ENCODE peak calls at places on chromosomes 4 and X, in six cellular contexts. Z is DND-41, L is pancreas, U is bronchial epithelial cell, D is AG09309, I is PC-3. S is an unnamed sample.

GRCh38 chr4:81844717-81845116 is 373.0 kb upstream of the RASGEF1B start:
- DNase-seq in Z (peak; percentile 71), L (peak; percentile 81), U (peak; percentile 82), D (peak; percentile 11), I (peak; percentile 86), S (no peak)

GRCh38 chrX:153766098-153766817 is 2.2 kb downstream of the PLXNB3 start:
- DNase-seq in Z (peak; percentile 78), L (peak; percentile 7), U (peak; percentile 49), D (no peak), I (peak; percentile 76), S (no peak)

GRCh38 chrX:154815274-154815818 is 10.1 kb upstream of the MPP1 start:
- DNase-seq in Z (no peak), L (no peak), U (no peak), D (no peak), I (no peak), S (no peak)

GRCh38 chr4:100108869-100109268 is 81.4 kb downstream of the DDIT4L start:
- DNase-seq in Z (no peak), L (no peak), U (no peak), D (no peak), I (no peak), S (no peak)

GRCh38 chrX:103554687-103555417 is 30.5 kb upstream of the TCEAL4 start:
- DNase-seq in Z (peak; percentile 71), L (peak; percentile 12), U (peak; percentile 37), D (no peak), I (no peak), S (no peak)

GRCh38 chrX:9341305-9342201 is 123.3 kb upstream of the TBL1X start:
- DNase-seq in Z (peak; percentile 75), L (peak; percentile 19), U (no peak), D (no peak), I (peak; percentile 59), S (no peak)

GRCh38 chr4:183906736-183907651 is 1.9 kb downstream of the STOX2 start:
- DNase-seq in Z (no peak), L (peak; percentile 22), U (no peak), D (no peak), I (no peak), S (no peak)

GRCh38 chr4:47774078-47774477 is 63.8 kb downstream of the CORIN start:
- DNase-seq in Z (no peak), L (peak; percentile 9), U (no peak), D (no peak), I (no peak), S (no peak)

GRCh38 chrX:3443186-3443585 is 96.7 kb upstream of the MXRA5 start:
- DNase-seq in Z (no peak), L (no peak), U (no peak), D (no peak), I (no peak), S (no peak)

GRCh38 chr4:182449960-182450359 is 206.8 kb downstream of the TENM3 start:
- DNase-seq in Z (no peak), L (no peak), U (no peak), D (no peak), I (no peak), S (no peak)

GRCh38 chr4:176150283-176150682 is 45.1 kb downstream of the SPATA4 start:
- DNase-seq in Z (no peak), L (no peak), U (peak; percentile 37), D (peak; percentile 13), I (peak; percentile 47), S (no peak)

GRCh38 chrX:125205918-125206665 is 113.6 kb upstream of the TEX13C start:
- DNase-seq in Z (no peak), L (peak; percentile 8), U (peak; percentile 0), D (no peak), I (peak; percentile 30), S (no peak)

GRCh38 chrX:75603833-75604232 is 81.0 kb upstream of the ZDHHC15 start:
- DNase-seq in Z (no peak), L (no peak), U (peak; percentile 20), D (no peak), I (peak; percentile 43), S (no peak)

GRCh38 chr4:64359496-64359895 is 49.8 kb downstream of the TECRL start:
- DNase-seq in Z (no peak), L (no peak), U (no peak), D (no peak), I (no peak), S (no peak)

GRCh38 chr4:82798168-82799005 is at the start of gene SCD5:
- DNase-seq in Z (peak; percentile 83), L (peak; percentile 63), U (peak; percentile 44), D (no peak), I (peak; percentile 26), S (no peak)

GRCh38 chrX:15869695-15870094 is 15.1 kb upstream of the AP1S2 start:
- DNase-seq in Z (no peak), L (no peak), U (no peak), D (no peak), I (no peak), S (no peak)

GRCh38 chr4:137025484-137026059 is 506.7 kb downstream of the PCDH18 start:
- DNase-seq in Z (no peak), L (no peak), U (no peak), D (no peak), I (no peak), S (no peak)

GRCh38 chrX:154019061-154019621 is 561 bp downstream of the IRAK1 start:
- DNase-seq in Z (peak; percentile 37), L (no peak), U (no peak), D (no peak), I (no peak), S (no peak)

GRCh38 chr4:15690020-15690809 is 8.6 kb downstream of the FAM200B start:
- DNase-seq in Z (no peak), L (no peak), U (peak; percentile 91), D (peak; percentile 77), I (peak; percentile 85), S (no peak)

GRCh38 chrX:104343408-104344129 is 88.8 kb upstream of the ESX1 start:
- DNase-seq in Z (peak; percentile 41), L (peak; percentile 54), U (peak; percentile 61), D (peak; percentile 33), I (peak; percentile 94), S (no peak)

GRCh38 chrX:101062171-101062570 is 10.3 kb upstream of the TRMT2B start:
- DNase-seq in Z (no peak), L (no peak), U (no peak), D (no peak), I (no peak), S (no peak)

GRCh38 chr4:142347241-142347640 is 498.9 kb downstream of the INPP4B start:
- DNase-seq in Z (no peak), L (no peak), U (peak; percentile 84), D (no peak), I (peak; percentile 77), S (no peak)

GRCh38 chr4:3861720-3862639 is 95.8 kb downstream of the ADRA2C start:
- DNase-seq in Z (no peak), L (no peak), U (no peak), D (no peak), I (no peak), S (no peak)
- H3K4me3 ChIP-seq in Z (no peak overlapping the region), L (no peak overlapping the region), U (no peak overlapping the region), D (no peak overlapping the region), I (no peak overlapping the region), S (no peak overlapping the region)

GRCh38 chr4:70619778-70620177 is 8.8 kb upstream of the ENAM start:
- DNase-seq in Z (no peak), L (no peak), U (no peak), D (no peak), I (no peak), S (no peak)

GRCh38 chr4:70613182-70613892 is 15.2 kb upstream of the ENAM start:
- DNase-seq in Z (no peak), L (no peak), U (no peak), D (no peak), I (no peak), S (no peak)

GRCh38 chr4:70619288-70619687 is 9.3 kb upstream of the ENAM start:
- DNase-seq in Z (no peak), L (no peak), U (no peak), D (no peak), I (no peak), S (no peak)

GRCh38 chr4:70608324-70608723 is 16.3 kb downstream of the AMBN start:
- DNase-seq in Z (no peak), L (no peak), U (no peak), D (no peak), I (no peak), S (no peak)

DNA sequence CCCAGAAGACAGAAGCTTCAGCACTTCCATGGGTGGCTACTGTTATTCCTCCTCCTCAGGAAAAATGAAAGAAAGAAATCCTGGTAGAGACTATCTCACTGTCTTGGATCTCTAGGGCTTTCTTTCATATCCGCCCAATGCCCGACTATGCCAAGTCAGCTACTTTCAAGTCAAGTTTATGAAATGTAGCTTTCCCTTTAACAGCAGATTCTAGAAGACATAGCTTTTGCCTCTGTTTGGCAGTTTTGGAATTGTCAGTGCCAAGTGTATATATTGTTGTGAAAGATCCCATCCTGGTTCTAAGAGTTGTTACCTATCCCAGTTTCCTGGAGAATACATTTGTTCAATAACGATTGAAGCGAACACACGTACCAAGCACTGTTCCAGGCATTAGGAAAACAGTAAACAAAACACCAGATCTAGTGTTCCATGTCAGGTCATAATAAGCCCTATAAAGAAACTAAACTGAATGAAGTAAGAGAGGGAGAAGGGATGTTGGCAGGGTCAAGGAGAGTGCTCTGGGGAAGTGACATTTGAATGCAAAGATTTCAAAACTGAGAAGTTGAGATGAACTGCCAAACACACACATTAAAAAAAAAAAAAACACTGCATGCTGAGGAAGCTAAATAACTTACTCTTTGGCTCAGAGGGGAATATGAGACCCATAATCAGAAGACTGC is 14.5 kb upstream of the ENAM start:
- DNase-seq in Z (no peak), L (no peak), U (no peak), D (no peak), I (no peak), S (no peak)
- H3K4me3 ChIP-seq in Z (no peak overlapping the region), L (no peak overlapping the region), U (no peak overlapping the region), D (peak overlapping the region; percentile 1), I (no peak overlapping the region), S (peak overlapping the region; percentile 59)

DNA sequence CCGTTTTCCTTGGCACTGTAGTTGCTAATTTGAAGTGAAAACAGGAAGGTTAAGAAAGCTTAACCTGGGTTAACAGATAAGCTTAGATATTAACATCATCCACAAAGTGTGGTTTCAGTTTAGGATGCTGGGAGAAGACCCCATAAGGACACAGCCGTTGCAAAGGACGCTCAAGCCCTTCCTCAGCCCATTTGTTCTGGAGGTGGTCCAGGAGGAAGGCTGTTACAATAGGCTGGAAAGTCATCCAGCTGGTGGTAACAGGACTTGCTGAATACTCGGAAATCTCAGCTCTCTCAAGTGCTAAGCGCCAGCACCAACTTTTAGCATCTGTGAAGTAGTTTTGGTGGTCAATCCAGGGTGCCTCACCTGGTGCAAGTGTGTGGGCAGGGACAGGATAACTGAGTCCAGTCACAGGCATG is 14.2 kb downstream of the CHST7 start:
- DNase-seq in Z (no peak), L (no peak), U (no peak), D (no peak), I (no peak), S (no peak)
- H3K4me3 ChIP-seq in Z (no peak overlapping the region), L (no peak overlapping the region), U (no peak overlapping the region), D (no peak overlapping the region), I (no peak overlapping the region), S (peak overlapping the region; percentile 48)

DNA sequence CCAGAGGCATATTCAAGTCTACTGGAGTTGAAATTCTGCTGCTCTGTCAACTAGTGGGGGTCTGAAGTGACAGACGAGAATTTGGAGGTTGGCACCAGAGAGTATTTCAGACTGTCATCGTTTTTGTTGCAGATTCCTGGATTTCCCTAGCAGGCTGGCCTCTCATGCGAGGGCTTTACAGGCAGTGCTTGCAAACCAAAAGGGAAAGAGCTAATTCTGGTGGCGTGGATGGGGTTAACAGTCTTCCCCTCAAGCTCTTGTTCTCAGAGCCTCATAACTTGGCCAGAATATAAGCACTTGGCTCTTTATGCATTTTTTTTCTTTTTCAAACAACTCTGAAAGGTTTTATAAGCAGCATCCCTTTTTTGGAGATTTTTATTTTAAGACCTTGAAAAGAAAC is at the start of gene SPARCL1:
- DNase-seq in Z (no peak), L (no peak), U (no peak), D (no peak), I (no peak), S (no peak)
- H3K4me3 ChIP-seq in Z (no peak within 1 kb of the TSS), L (no peak within 1 kb of the TSS), U (no peak within 1 kb of the TSS), D (no peak within 1 kb of the TSS), I (no peak within 1 kb of the TSS), S (peak within 1 kb of the TSS; percentile 71)

GRCh38 chr4:67885727-67886126 is 1.9 kb upstream of the TMPRSS11D start:
- DNase-seq in Z (no peak), L (no peak), U (peak; percentile 100), D (peak; percentile 46), I (peak; percentile 94), S (no peak)
- H3K4me3 ChIP-seq in Z (no peak overlapping the region), L (no peak overlapping the region), U (no peak overlapping the region), D (no peak overlapping the region), I (peak overlapping the region; percentile 45), S (no peak overlapping the region)

S was measured in coronary artery.